ENCODE peak calls at places on chromosomes 7 and 10, in six cellular contexts. C is trophoblast cell, X is IMR-90, I is neuronal stem cell, V is H1, O is mesenchymal stem cell. Z is an unnamed sample.

GRCh38 chr10:26857991-26858706 is 2.6 kb downstream of the ABI1 start:
- DNase-seq in C (no peak), X (peak), I (no peak), V (no peak), O (peak), Z (peak)

GRCh38 chr7:149719912-149720335 is 53.5 kb downstream of the ZNF467 start:
- DNase-seq in C (no peak), X (no peak), I (no peak), V (no peak), O (no peak), Z (peak)

GRCh38 chr7:106561657-106562411 is 99.1 kb downstream of the CCDC71L start:
- DNase-seq in C (no peak), X (no peak), I (no peak), V (no peak), O (no peak), Z (no peak)

GRCh38 chr7:16564909-16565426 is 38.3 kb downstream of the LRRC72 start:
- DNase-seq in C (peak), X (peak), I (peak), V (no peak), O (peak), Z (peak)

GRCh38 chr7:36827914-36828313 is 103.6 kb upstream of the AOAH start:
- DNase-seq in C (peak), X (no peak), I (no peak), V (no peak), O (no peak), Z (no peak)

GRCh38 chr7:134477954-134478353 is 19.1 kb upstream of the AKR1B1 start:
- DNase-seq in C (no peak), X (peak), I (no peak), V (no peak), O (no peak), Z (no peak)

GRCh38 chr10:125871341-125871740 is 9.8 kb downstream of the DHX32 start:
- DNase-seq in C (peak), X (peak), I (no peak), V (no peak), O (peak), Z (no peak)

GRCh38 chr7:129845178-129845971 is 107.4 kb downstream of the UBE2H start:
- DNase-seq in C (no peak), X (peak), I (no peak), V (no peak), O (peak), Z (no peak)

GRCh38 chr7:681551-682307 is 44.8 kb upstream of the DNAAF5 start:
- DNase-seq in C (no peak), X (no peak), I (no peak), V (no peak), O (no peak), Z (no peak)

DNA sequence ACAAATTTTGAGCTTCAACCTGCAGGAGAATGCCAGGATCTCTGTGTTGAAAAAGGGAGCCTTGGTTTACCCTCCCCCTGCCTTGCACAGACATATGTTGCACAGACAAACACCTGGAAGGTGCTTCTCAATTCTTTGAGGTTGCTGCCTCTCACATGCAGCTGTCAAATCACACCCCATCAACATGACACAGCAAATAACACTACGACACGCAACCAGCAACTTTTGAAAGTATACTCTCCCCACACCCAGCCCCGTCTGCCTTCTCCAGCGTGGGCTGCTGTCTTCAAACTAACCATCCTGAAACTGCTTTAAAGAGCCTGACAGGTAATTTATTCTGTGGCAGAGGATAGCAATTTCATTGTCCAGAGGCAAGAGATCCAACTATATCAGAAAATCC is 136.1 kb downstream of the PLXNA4 start:
- DNase-seq in C (no peak), X (no peak), I (no peak), V (no peak), O (no peak), Z (no peak)
- H4K8ac ChIP-seq in C (no peak), X (no peak), I (no peak), V (no peak), O (no peak), Z (no peak)

GRCh38 chr7:84824057-84824651 is 362.7 kb downstream of the SEMA3D start:
- DNase-seq in C (no peak), X (no peak), I (no peak), V (no peak), O (no peak), Z (no peak)

GRCh38 chr7:84822941-84823510 is 363.8 kb downstream of the SEMA3D start:
- DNase-seq in C (no peak), X (no peak), I (no peak), V (no peak), O (no peak), Z (no peak)

GRCh38 chr7:84821671-84822534 is 365.0 kb downstream of the SEMA3D start:
- DNase-seq in C (no peak), X (no peak), I (no peak), V (no peak), O (no peak), Z (no peak)

GRCh38 chr7:84823530-84823929 is 363.3 kb downstream of the SEMA3D start:
- DNase-seq in C (no peak), X (no peak), I (no peak), V (no peak), O (no peak), Z (no peak)
- H3K4me3 ChIP-seq in C (no peak), X (no peak), I (no peak), V (no peak), O (no peak), Z (no peak)

GRCh38 chr7:135558337-135558767 is 635 bp downstream of the NUP205 start:
- DNase-seq in C (peak), X (peak), I (peak), V (peak), O (peak), Z (peak)
- H4K8ac ChIP-seq in C (peak), X (peak), I (peak), V (peak), O (peak), Z (peak)

GRCh38 chr7:138388673-138389491 is 71.2 kb upstream of the TRIM24 start:
- DNase-seq in C (peak), X (no peak), I (no peak), V (no peak), O (no peak), Z (no peak)

GRCh38 chr7:138383166-138383565 is 76.9 kb upstream of the TRIM24 start:
- DNase-seq in C (no peak), X (no peak), I (no peak), V (no peak), O (no peak), Z (no peak)

GRCh38 chr7:138386821-138387220 is 73.2 kb upstream of the TRIM24 start:
- DNase-seq in C (peak), X (no peak), I (no peak), V (no peak), O (no peak), Z (no peak)

DNA sequence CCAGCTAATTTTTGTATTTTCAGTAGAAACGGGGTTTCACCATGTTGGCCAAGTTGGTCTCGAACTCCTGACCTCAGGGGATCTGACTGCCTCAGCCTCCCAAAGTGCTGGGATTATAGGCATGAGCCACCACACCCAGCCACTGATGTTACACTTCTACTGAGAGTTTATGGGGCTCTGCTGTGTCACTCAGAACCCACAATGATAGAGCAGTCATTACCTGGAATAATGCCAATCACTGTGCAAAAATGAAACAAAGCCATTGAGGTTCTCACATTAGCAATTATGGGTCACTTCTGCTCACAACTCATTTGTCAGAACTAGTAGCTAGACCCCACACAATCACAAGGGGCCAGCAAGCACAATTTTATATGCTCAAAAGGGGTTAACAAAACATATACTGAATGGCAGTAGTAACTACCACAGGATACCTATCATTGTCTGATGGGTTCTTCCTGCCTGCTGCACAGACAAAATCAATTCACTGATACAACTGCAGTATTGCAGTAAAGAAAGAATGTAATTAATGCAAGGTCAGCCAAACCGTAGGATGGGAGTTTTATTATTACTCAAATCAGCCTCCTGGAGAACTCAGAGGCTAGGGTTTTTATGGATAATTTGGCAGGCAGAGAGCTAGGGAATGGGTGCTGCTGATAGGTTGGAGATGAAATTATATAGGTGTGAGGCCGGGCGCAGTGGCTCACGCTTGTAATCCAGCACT is 72.1 kb upstream of the TRIM24 start:
- DNase-seq in C (peak), X (no peak), I (no peak), V (peak), O (no peak), Z (no peak)
- H3K4me3 ChIP-seq in C (no peak), X (no peak), I (no peak), V (no peak), O (no peak), Z (no peak)

Z was measured in mesendoderm.